ENCODE peak calls at places on chromosomes 6 and 20, in seven cellular contexts. Y is tibial nerve; T is activated CD4-positive, alpha-beta T cell treated with anti-CD3 and anti-CD28 coated beads, Interleukin-2, amount 50 U/mL, for 1 hour; X is amniotic epithelial cell; D is activated CD4-positive, CD25-positive, alpha-beta regulatory T cell; O is SK-N-DZ; L is transverse colon. W is an unnamed sample.

GRCh38 chr6:95574811-95575210 is 2.5 kb upstream of the MANEA start:
- DNase-seq in Y (no peak), T (no peak), X (peak; percentile 85), D (no peak), O (no peak), L (no peak), W (no peak)

GRCh38 chr6:64680446-64680845 is 1026.6 kb downstream of the EYS start:
- DNase-seq in Y (no peak), T (no peak), X (peak; percentile 58), D (no peak), O (no peak), L (no peak), W (no peak)

GRCh38 chr6:89378628-89379027 is 26.1 kb upstream of the UBE2J1 start:
- DNase-seq in Y (no peak), T (no peak), X (no peak), D (no peak), O (no peak), L (no peak), W (no peak)

GRCh38 chr6:22145823-22146379 is 150.9 kb downstream of the PRL start:
- DNase-seq in Y (no peak), T (no peak), X (peak; percentile 71), D (no peak), O (peak; percentile 90), L (no peak), W (peak; percentile 77)

GRCh38 chr20:13525225-13525940 is 113.3 kb downstream of the TASP1 start:
- DNase-seq in Y (no peak), T (no peak), X (peak; percentile 94), D (no peak), O (no peak), L (no peak), W (no peak)

GRCh38 chr6:4608361-4609115 is 167.7 kb upstream of the CDYL start:
- DNase-seq in Y (no peak), T (no peak), X (no peak), D (no peak), O (no peak), L (no peak), W (peak; percentile 73)

GRCh38 chr6:41066867-41067304 is 5.3 kb downstream of the OARD1 start:
- DNase-seq in Y (peak; percentile 74), T (peak; percentile 64), X (peak; percentile 72), D (peak; percentile 47), O (peak; percentile 79), L (peak; percentile 83), W (no peak)

GRCh38 chr20:63734946-63735858 is 1.3 kb upstream of the LIME1 start:
- DNase-seq in Y (no peak), T (no peak), X (no peak), D (no peak), O (no peak), L (no peak), W (no peak)

GRCh38 chr6:157961116-157961515 is 20.5 kb upstream of the SYNJ2 start:
- DNase-seq in Y (no peak), T (no peak), X (no peak), D (no peak), O (no peak), L (no peak), W (no peak)

GRCh38 chr20:25049261-25050060 is 8.5 kb downstream of the ACSS1 start:
- DNase-seq in Y (peak; percentile 12), T (no peak), X (no peak), D (no peak), O (no peak), L (peak; percentile 4), W (no peak)

GRCh38 chr20:33781945-33782344 is 29.2 kb upstream of the CHMP4B start:
- DNase-seq in Y (no peak), T (no peak), X (no peak), D (no peak), O (no peak), L (no peak), W (no peak)

GRCh38 chr6:41355952-41356351 is 20.5 kb downstream of the NCR2 start:
- DNase-seq in Y (no peak), T (no peak), X (no peak), D (no peak), O (no peak), L (no peak), W (no peak)

GRCh38 chr6:44227138-44227770 is 3.9 kb downstream of the SLC29A1 start:
- DNase-seq in Y (no peak), T (no peak), X (no peak), D (no peak), O (no peak), L (no peak), W (no peak)

GRCh38 chr6:22401206-22401605 is 104.4 kb upstream of the PRL start:
- DNase-seq in Y (no peak), T (no peak), X (no peak), D (no peak), O (no peak), L (no peak), W (no peak)

GRCh38 chr6:56842602-56843475 is 112.1 kb upstream of the BEND6 start:
- DNase-seq in Y (no peak), T (no peak), X (peak; percentile 55), D (no peak), O (peak; percentile 46), L (peak; percentile 37), W (peak; percentile 62)

GRCh38 chr6:41462980-41463930 is 82.9 kb upstream of the FOXP4 start:
- DNase-seq in Y (peak; percentile 60), T (no peak), X (peak; percentile 69), D (no peak), O (peak; percentile 61), L (peak; percentile 64), W (peak; percentile 81)

GRCh38 chr6:116530436-116530835 is 15.0 kb downstream of the TRAPPC3L start:
- DNase-seq in Y (no peak), T (no peak), X (peak; percentile 18), D (no peak), O (no peak), L (no peak), W (no peak)

GRCh38 chr20:5030348-5031205 is 29.3 kb upstream of the SLC23A2 start:
- DNase-seq in Y (no peak), T (no peak), X (no peak), D (no peak), O (no peak), L (no peak), W (no peak)

GRCh38 chr6:111657146-111657545 is 51.5 kb upstream of the TRAF3IP2 start:
- DNase-seq in Y (no peak), T (no peak), X (peak; percentile 70), D (no peak), O (no peak), L (no peak), W (no peak)

GRCh38 chr6:5188646-5189045 is 72.1 kb downstream of the LYRM4 start:
- DNase-seq in Y (no peak), T (no peak), X (no peak), D (no peak), O (no peak), L (no peak), W (no peak)

GRCh38 chr6:110944681-110945151 is 13.8 kb upstream of the GTF3C6 start:
- DNase-seq in Y (no peak), T (no peak), X (peak; percentile 90), D (no peak), O (no peak), L (no peak), W (no peak)

GRCh38 chr6:107655245-107655644 is 165.3 kb downstream of the SOBP start:
- DNase-seq in Y (no peak), T (no peak), X (no peak), D (no peak), O (peak; percentile 52), L (no peak), W (no peak)

GRCh38 chr20:23242104-23242503 is 108.5 kb upstream of the NXT1 start:
- DNase-seq in Y (no peak), T (no peak), X (no peak), D (no peak), O (no peak), L (no peak), W (no peak)

GRCh38 chr6:111658445-111659154 is 52.9 kb upstream of the TRAF3IP2 start:
- DNase-seq in Y (no peak), T (no peak), X (peak; percentile 26), D (no peak), O (no peak), L (no peak), W (no peak)

GRCh38 chr6:149851461-149851860 is 12.7 kb downstream of the LRP11 start:
- DNase-seq in Y (no peak), T (no peak), X (peak; percentile 86), D (no peak), O (no peak), L (no peak), W (no peak)

GRCh38 chr20:17859616-17860232 is 108.9 kb downstream of the SNX5 start:
- DNase-seq in Y (no peak), T (no peak), X (no peak), D (no peak), O (no peak), L (no peak), W (no peak)

GRCh38 chr6:127971945-127972391 is 71.1 kb upstream of the THEMIS start:
- DNase-seq in Y (no peak), T (peak; percentile 28), X (peak; percentile 91), D (no peak), O (no peak), L (no peak), W (no peak)

GRCh38 chr20:52959125-52959524 is 13.0 kb upstream of the TSHZ2 start:
- DNase-seq in Y (no peak), T (no peak), X (no peak), D (no peak), O (peak; percentile 98), L (no peak), W (peak; percentile 62)

GRCh38 chr20:36992802-36993334 is 41.4 kb upstream of the SAMHD1 start:
- DNase-seq in Y (no peak), T (no peak), X (no peak), D (no peak), O (no peak), L (no peak), W (no peak)

GRCh38 chr6:4134841-4135664 is at the start of gene ECI2:
- DNase-seq in Y (peak; percentile 33), T (peak; percentile 39), X (peak; percentile 37), D (peak; percentile 22), O (peak; percentile 75), L (peak; percentile 69), W (no peak)

GRCh38 chr6:159753081-159753872 is 8.6 kb upstream of the ACAT2 start:
- DNase-seq in Y (no peak), T (no peak), X (peak; percentile 27), D (no peak), O (no peak), L (no peak), W (no peak)

GRCh38 chr6:3929281-3929798 is 80.2 kb downstream of the FAM50B start:
- DNase-seq in Y (no peak), T (no peak), X (peak; percentile 66), D (no peak), O (no peak), L (no peak), W (no peak)

GRCh38 chr6:130018830-130019795 is 732 bp downstream of the L3MBTL3 start:
- DNase-seq in Y (no peak), T (peak; percentile 32), X (no peak), D (no peak), O (peak; percentile 42), L (peak; percentile 47), W (no peak)

GRCh38 chr6:3561745-3562144 is 104.9 kb upstream of the SLC22A23 start:
- DNase-seq in Y (no peak), T (no peak), X (peak; percentile 17), D (no peak), O (no peak), L (no peak), W (peak; percentile 54)

GRCh38 chr20:42277203-42277602 is 659.0 kb upstream of the CHD6 start:
- DNase-seq in Y (no peak), T (no peak), X (no peak), D (no peak), O (no peak), L (no peak), W (no peak)